ENCODE peak calls at places on chromosomes 16 and 17, in seven cellular contexts. U is KG1; M is GM20000; D is activated naive CD4-positive, alpha-beta T cell treated with anti-CD3 and anti-CD28 coated beads, Interleukin-2, amount 50 U/mL, for 16 hours; Z is stimulated activated CD8-positive, alpha-beta memory T cell treated with anti-CD3 and anti-CD28 coated beads, Interleukin-12 subunit alpha, Interleukin-12 subunit beta, amount 100 ng/mL, for 1 hour; T is left lobe of liver; B is GM12878. Y is an unnamed sample.

GRCh38 chr17:76447931-76448652 is 4.9 kb downstream of the UBE2O start:
- DNase-seq in U (no peak), T (no peak), B (no peak), Z (no peak), M (no peak), D (no peak), Y (no peak)

GRCh38 chr16:19396555-19397011 is 21.1 kb upstream of the TMC5 start:
- DNase-seq in Z (no peak), T (peak), U (no peak), B (no peak), M (no peak), D (no peak), Y (no peak)

GRCh38 chr17:32927724-32928526 is at the start of gene TMEM98:
- DNase-seq in U (no peak), Z (no peak), D (no peak), T (peak), M (peak), B (no peak), Y (no peak)

GRCh38 chr16:35795361-35796029 is 2336.1 kb downstream of the TP53TG3F start:
- DNase-seq in D (no peak), B (no peak), Z (no peak), U (no peak), M (no peak), T (no peak), Y (no peak)

GRCh38 chr17:10171057-10171456 is 27.3 kb downstream of the GAS7 start:
- DNase-seq in B (no peak), Z (no peak), U (no peak), M (no peak), T (no peak), D (no peak), Y (no peak)

GRCh38 chr16:30740364-30741251 is 7.6 kb upstream of the PHKG2 start:
- DNase-seq in U (no peak), B (no peak), D (no peak), T (peak), M (no peak), Z (no peak), Y (no peak)

GRCh38 chr17:51768706-51769105 is 389.8 kb downstream of the CA10 start:
- DNase-seq in U (no peak), B (no peak), M (no peak), D (no peak), Z (no peak), T (no peak), Y (no peak)

GRCh38 chr17:7374353-7374752 is 6.5 kb upstream of the TNK1 start:
- DNase-seq in M (no peak), Z (no peak), B (no peak), U (no peak), D (no peak), T (no peak), Y (no peak)

GRCh38 chr17:22266231-22266630 is 573.9 kb downstream of the KCNJ18 start:
- DNase-seq in B (no peak), T (no peak), Z (no peak), D (no peak), U (no peak), M (no peak), Y (no peak)

GRCh38 chr16:72902276-72902675 is 145.7 kb downstream of the ZFHX3 start:
- DNase-seq in U (no peak), D (no peak), B (no peak), T (no peak), M (no peak), Z (no peak), Y (no peak)

GRCh38 chr16:17777461-17777863 is 306.7 kb upstream of the XYLT1 start:
- DNase-seq in D (no peak), T (no peak), M (no peak), B (no peak), U (no peak), Z (no peak), Y (no peak)

GRCh38 chr16:8720080-8720966 is 45.9 kb downstream of the ABAT start:
- DNase-seq in Z (no peak), M (peak), B (no peak), U (no peak), T (no peak), D (no peak), Y (no peak)

GRCh38 chr16:19008770-19009169 is 25.0 kb downstream of the TMC7 start:
- DNase-seq in B (no peak), D (no peak), U (no peak), M (no peak), Z (no peak), T (no peak), Y (no peak)

GRCh38 chr17:72852267-72852945 is 240.1 kb downstream of the SLC39A11 start:
- DNase-seq in D (no peak), M (no peak), Z (no peak), B (no peak), T (no peak), U (no peak), Y (no peak)

GRCh38 chr16:54245788-54246453 is 40.7 kb downstream of the IRX3 start:
- DNase-seq in U (no peak), Z (no peak), D (no peak), T (peak), B (no peak), M (no peak), Y (no peak)

GRCh38 chr16:71930993-71931392 is 35.7 kb downstream of the IST1 start:
- DNase-seq in B (no peak), D (no peak), T (no peak), M (no peak), Z (no peak), U (no peak), Y (no peak)

GRCh38 chr17:30433514-30433913 is 43.7 kb upstream of the GOSR1 start:
- DNase-seq in T (no peak), M (no peak), U (no peak), D (no peak), Z (no peak), B (no peak), Y (no peak)

GRCh38 chr17:77148109-77148958 is 7.6 kb downstream of the SEC14L1 start:
- DNase-seq in D (no peak), B (no peak), Z (no peak), T (no peak), M (no peak), U (no peak), Y (no peak)

Y was measured in iPS DF 6.9.